ENCODE peak calls at places on chromosomes 11 and 22, in five cellular contexts. E, Z, X, C and F are unnamed samples.

GRCh38 chr11:129620705-129621104 is 194.9 kb upstream of the TMEM45B start:
- DNase-seq in Z (no peak), C (no peak), X (peak; percentile 38), E (no peak), F (no peak)

GRCh38 chr22:38335077-38335476 is 17.8 kb upstream of the CSNK1E start:
- DNase-seq in X (peak; percentile 46), C (no peak), E (no peak), Z (no peak), F (no peak)

GRCh38 chr22:22687638-22688500 is 43.5 kb downstream of the GGTLC2 start:
- DNase-seq in X (peak; percentile 72), E (peak; percentile 14), C (no peak), Z (no peak), F (peak; percentile 19)

GRCh38 chr11:1335811-1336761 is 26.7 kb upstream of the TOLLIP start:
- DNase-seq in E (peak; percentile 56), C (peak; percentile 64), Z (peak; percentile 92), X (peak; percentile 95), F (peak; percentile 87)

GRCh38 chr11:44530413-44531115 is 34.9 kb upstream of the CD82 start:
- DNase-seq in E (peak; percentile 9), Z (no peak), C (no peak), X (peak; percentile 68), F (no peak)

GRCh38 chr11:22304337-22304961 is 33.7 kb upstream of the SLC17A6 start:
- DNase-seq in C (peak; percentile 2), Z (no peak), X (peak; percentile 41), E (no peak), F (peak; percentile 1)

GRCh38 chr22:31230871-31231621 is 18.9 kb downstream of the LIMK2 start:
- DNase-seq in E (peak; percentile 61), C (peak; percentile 75), Z (no peak), X (peak; percentile 78), F (no peak)

GRCh38 chr22:42142771-42143461 is 12.3 kb upstream of the CYP2D6 start:
- DNase-seq in E (no peak), X (no peak), Z (no peak), C (no peak), F (no peak)

GRCh38 chr11:57217053-57217452 is 20.0 kb downstream of the APLNR start:
- DNase-seq in C (no peak), Z (no peak), X (no peak), E (no peak), F (no peak)

GRCh38 chr11:30143098-30143705 is 87.6 kb upstream of the FSHB start:
- DNase-seq in X (peak; percentile 17), C (no peak), E (no peak), Z (no peak), F (peak; percentile 10)

GRCh38 chr22:19149047-19149883 is 827 bp downstream of the GSC2 start:
- DNase-seq in E (peak; percentile 52), C (peak; percentile 47), X (no peak), Z (peak; percentile 76), F (peak; percentile 36)

GRCh38 chr11:130671801-130672700 is 223.6 kb downstream of the ADAMTS15 start:
- DNase-seq in E (no peak), C (no peak), Z (no peak), X (peak; percentile 89), F (no peak)

GRCh38 chr11:108870373-108871020 is 205.6 kb downstream of the DDX10 start:
- DNase-seq in X (peak; percentile 60), C (no peak), Z (no peak), E (no peak), F (no peak)

GRCh38 chr11:114846040-114846791 is 167.9 kb downstream of the NXPE2 start:
- DNase-seq in X (peak; percentile 8), Z (no peak), E (no peak), C (no peak), F (peak; percentile 11)

GRCh38 chr11:59679347-59679746 is 10.5 kb upstream of the PATL1 start:
- DNase-seq in Z (no peak), C (no peak), E (no peak), X (no peak), F (no peak)

GRCh38 chr11:2868604-2869526 is 16.7 kb downstream of the CDKN1C start:
- DNase-seq in Z (no peak), X (no peak), E (no peak), C (no peak), F (no peak)

GRCh38 chr11:79018371-79018849 is 422.4 kb downstream of the TENM4 start:
- DNase-seq in Z (no peak), C (no peak), X (peak; percentile 79), E (no peak), F (no peak)

GRCh38 chr11:59186130-59186594 is 14.2 kb downstream of the DTX4 start:
- DNase-seq in Z (no peak), C (peak; percentile 41), X (no peak), E (peak; percentile 43), F (no peak)

GRCh38 chr11:121391914-121392313 is 60.2 kb upstream of the SORL1 start:
- DNase-seq in X (no peak), E (no peak), C (no peak), Z (no peak), F (no peak)

GRCh38 chr11:398826-399225 is 4.8 kb downstream of the PKP3 start:
- DNase-seq in C (no peak), X (peak; percentile 13), Z (no peak), E (no peak), F (no peak)

GRCh38 chr11:46272816-46273427 is 4.5 kb upstream of the CREB3L1 start:
- DNase-seq in C (no peak), X (peak; percentile 76), Z (peak; percentile 64), E (no peak), F (no peak)

GRCh38 chr22:26550498-26551033 is 38.3 kb upstream of the TFIP11 start:
- DNase-seq in Z (no peak), X (peak; percentile 93), C (no peak), E (no peak), F (no peak)

GRCh38 chr11:35111171-35112055 is 27.6 kb upstream of the CD44 start:
- DNase-seq in E (no peak), C (no peak), X (peak; percentile 85), Z (no peak), F (no peak)

GRCh38 chr11:102489469-102490145 is 37.0 kb upstream of the TMEM123 start:
- DNase-seq in Z (no peak), X (no peak), E (no peak), C (no peak), F (no peak)

GRCh38 chr22:35376728-35377472 is 4.0 kb upstream of the HMOX1 start:
- DNase-seq in C (peak; percentile 43), Z (peak; percentile 93), X (peak; percentile 99), E (peak; percentile 30), F (peak; percentile 100)

DNA sequence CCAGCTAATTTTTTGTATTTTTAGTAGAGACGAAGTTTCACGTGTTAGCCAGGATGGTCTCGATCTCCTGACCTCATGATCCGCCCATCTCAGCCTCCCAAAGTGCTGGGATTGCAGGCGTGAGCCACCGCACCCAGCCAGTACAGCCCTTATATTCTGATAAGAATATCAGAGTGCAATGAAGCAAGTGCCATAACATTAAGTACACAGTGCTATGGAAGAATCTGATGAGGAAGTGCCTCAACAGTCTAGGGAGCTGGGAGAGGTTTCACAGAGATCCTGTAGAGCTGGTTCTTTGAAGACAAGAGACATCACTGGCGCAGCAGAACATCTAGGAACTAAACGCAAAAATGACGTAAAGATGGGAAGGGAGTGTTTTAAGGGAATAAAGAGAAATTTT is 2.1 kb downstream of the RTCB start:
- DNase-seq in E (no peak), X (no peak), Z (no peak), C (no peak), F (no peak)
- H3K27ac ChIP-seq in E (no peak overlapping the region), X (no peak overlapping the region), Z (no peak overlapping the region), C (no peak overlapping the region), F (no peak overlapping the region)

DNA sequence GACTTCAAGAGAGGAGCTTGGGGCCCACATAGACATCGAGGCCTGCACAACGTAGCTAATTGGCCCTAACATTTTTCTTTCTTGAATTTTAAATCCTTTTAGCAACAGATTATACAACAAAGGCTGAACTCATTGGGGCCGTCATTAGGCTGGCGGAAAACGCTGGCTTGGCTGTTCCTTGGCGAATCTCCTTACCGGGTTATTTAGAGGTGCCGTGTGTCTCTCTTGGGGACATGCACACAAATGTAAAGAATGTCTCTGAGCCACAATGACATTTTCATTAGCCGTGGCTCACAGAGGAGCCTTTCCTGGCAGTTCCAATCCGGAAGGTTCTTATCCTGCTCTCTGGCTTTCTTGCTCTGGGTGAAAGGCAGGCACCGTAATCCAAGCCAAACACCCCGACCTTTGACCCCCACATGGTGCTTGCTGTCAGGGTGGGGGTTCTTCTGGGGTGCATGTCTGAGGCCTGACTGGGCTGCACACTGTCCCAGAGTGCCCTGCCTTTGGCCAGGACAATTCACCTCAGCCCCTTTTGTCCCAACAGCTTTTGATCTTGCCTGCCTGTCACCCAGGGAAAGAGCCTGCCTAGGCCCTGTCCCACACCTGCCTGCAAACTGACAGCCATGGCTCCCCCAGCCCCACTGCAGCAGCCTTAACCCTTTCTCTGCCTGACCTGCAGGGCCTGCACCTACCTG is 9.2 kb upstream of the FGF3 start:
- DNase-seq in C (no peak), X (no peak), Z (peak; percentile 42), E (no peak), F (no peak)
- H3K27ac ChIP-seq in C (no peak overlapping the region), X (no peak overlapping the region), Z (no peak overlapping the region), E (no peak overlapping the region), F (no peak overlapping the region)

GRCh38 chr11:11980200-11980599 is 28.2 kb downstream of the DKK3 start:
- DNase-seq in Z (no peak), C (no peak), E (no peak), X (no peak), F (no peak)
- H3K27ac ChIP-seq in Z (no peak overlapping the region), C (no peak overlapping the region), E (no peak overlapping the region), X (peak overlapping the region; percentile 95), F (no peak overlapping the region)

DNA sequence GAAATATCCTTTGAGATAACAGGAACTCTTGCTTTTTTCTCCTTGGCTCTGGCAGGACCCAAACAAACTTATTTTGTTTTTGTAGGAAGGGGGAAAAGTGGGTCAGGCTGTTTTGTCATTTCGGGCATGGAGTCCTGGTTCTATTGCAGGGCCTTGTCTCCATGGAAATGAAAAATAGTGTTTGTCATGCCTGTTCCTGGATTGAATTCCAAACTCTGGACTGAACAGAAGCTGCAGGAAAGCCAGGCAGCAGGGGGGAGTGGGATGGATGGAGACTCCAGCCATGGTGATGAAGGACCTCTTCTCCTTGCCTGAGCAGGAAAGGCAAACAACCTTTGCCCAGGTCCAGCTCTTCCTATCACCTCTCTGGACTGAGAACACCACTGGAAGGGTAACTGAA is 87.0 kb downstream of the SCN3B start:
- DNase-seq in E (no peak), Z (no peak), X (no peak), C (no peak), F (no peak)
- H3K27ac ChIP-seq in E (no peak overlapping the region), Z (no peak overlapping the region), X (no peak overlapping the region), C (no peak overlapping the region), F (no peak overlapping the region)

GRCh38 chr11:96322775-96323642 is 20.0 kb downstream of the MAML2 start:
- DNase-seq in X (no peak), E (no peak), C (no peak), Z (no peak), F (no peak)

GRCh38 chr11:96326954-96327353 is 16.0 kb downstream of the MAML2 start:
- DNase-seq in Z (no peak), X (no peak), C (no peak), E (no peak), F (no peak)

GRCh38 chr11:96323643-96323985 is 19.4 kb downstream of the MAML2 start:
- DNase-seq in Z (no peak), E (no peak), X (no peak), C (no peak), F (no peak)

GRCh38 chr11:96328395-96329010 is 14.5 kb downstream of the MAML2 start:
- DNase-seq in C (no peak), X (peak; percentile 26), E (no peak), Z (no peak), F (no peak)

GRCh38 chr11:96324912-96325311 is 18.1 kb downstream of the MAML2 start:
- DNase-seq in C (no peak), Z (no peak), E (no peak), X (peak; percentile 54), F (no peak)
- H3K27ac ChIP-seq in C (no peak overlapping the region), Z (no peak overlapping the region), E (no peak overlapping the region), X (peak overlapping the region; percentile 60), F (no peak overlapping the region)